ENCODE peak calls at places on chromosomes 6 and 20, in four cellular contexts. One of them, this sample, is unnamed.
A peak's percentile ranks its signal among the peaks of the same experiment; 100 is the strongest.

GRCh38 chr20:5090191-5090590 is 29.6 kb downstream of the PCNA start:
- DNase-seq in HEK293T: no peak
- DNase-seq in K562: no peak
- DNase-seq in HepG2: no peak
- DNase-seq in this sample: no peak

GRCh38 chr6:5657684-5658429 is 348.9 kb downstream of the NRN1 start:
- DNase-seq in HEK293T: no peak
- DNase-seq in K562: no peak
- DNase-seq in HepG2: no peak
- DNase-seq in this sample: no peak

GRCh38 chr20:48603819-48604405 is 223.9 kb downstream of the PREX1 start:
- DNase-seq in HEK293T: no peak
- DNase-seq in K562: no peak
- DNase-seq in HepG2: no peak
- DNase-seq in this sample: no peak

GRCh38 chr20:54221996-54222890 is 14.4 kb downstream of the PFDN4 start:
- DNase-seq in HEK293T: no peak
- DNase-seq in K562: no peak
- DNase-seq in HepG2: no peak
- DNase-seq in this sample: no peak

GRCh38 chr6:156948807-156949206 is 171.6 kb downstream of the ARID1B start:
- DNase-seq in HEK293T: no peak
- DNase-seq in K562: no peak
- DNase-seq in HepG2: no peak
- DNase-seq in this sample: no peak

GRCh38 chr6:5865492-5866031 is 141.2 kb downstream of the NRN1 start:
- DNase-seq in HEK293T: no peak
- DNase-seq in K562: no peak
- DNase-seq in HepG2: no peak
- DNase-seq in this sample: no peak

GRCh38 chr20:17635846-17636245 is 46.2 kb downstream of the RRBP1 start:
- DNase-seq in HEK293T: no peak
- DNase-seq in K562: no peak
- DNase-seq in HepG2: no peak
- DNase-seq in this sample: no peak

GRCh38 chr6:49326337-49326736 is 136.7 kb downstream of the MMUT start:
- DNase-seq in HEK293T: no peak
- DNase-seq in K562: no peak
- DNase-seq in HepG2: no peak
- DNase-seq in this sample: no peak

GRCh38 chr6:93272201-93272600 is 147.2 kb downstream of the EPHA7 start:
- DNase-seq in HEK293T: no peak
- DNase-seq in K562: no peak
- DNase-seq in HepG2: no peak
- DNase-seq in this sample: no peak

GRCh38 chr6:145898376-145898775 is 65.8 kb downstream of the SHPRH start:
- DNase-seq in HEK293T: no peak
- DNase-seq in K562: no peak
- DNase-seq in HepG2: no peak
- DNase-seq in this sample: no peak

DNA sequence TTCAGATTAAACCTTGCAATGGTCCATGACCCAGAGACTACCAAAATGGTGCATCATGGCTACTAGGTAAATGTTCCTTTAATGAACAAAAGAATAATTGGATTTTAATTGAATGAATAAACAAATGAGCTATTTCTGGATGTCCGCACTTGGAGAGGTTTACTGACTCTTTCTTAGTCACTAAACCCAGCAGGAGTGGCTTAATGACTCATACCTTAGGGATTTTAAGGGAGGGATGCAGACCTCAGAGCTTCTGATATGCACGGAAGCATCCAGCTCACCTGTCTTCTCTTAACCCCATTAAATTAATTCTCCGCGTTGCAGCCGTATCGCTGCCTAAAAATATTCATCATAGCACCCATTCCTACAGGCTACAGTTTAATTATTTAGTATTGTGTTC is 970.0 kb upstream of the SLC35B3 start:
- DNase-seq in HEK293T: no peak
- DNase-seq in K562: no peak
- DNase-seq in HepG2: no peak
- DNase-seq in this sample: no peak
- TF ChIP-seq ELF4 in HEK293T: no peak
- TF ChIP-seq ELF4 in K562: no peak
- TF ChIP-seq ELF4 in HepG2: no peak
- TF ChIP-seq ELF4 in this sample: no peak

GRCh38 chr20:22827916-22828315 is 207.2 kb upstream of the SSTR4 start:
- DNase-seq in HEK293T: no peak
- DNase-seq in K562: no peak
- DNase-seq in HepG2: no peak
- DNase-seq in this sample: no peak

GRCh38 chr20:22824077-22824476 is 211.0 kb upstream of the SSTR4 start:
- DNase-seq in HEK293T: no peak
- DNase-seq in K562: no peak
- DNase-seq in HepG2: no peak
- DNase-seq in this sample: no peak

GRCh38 chr20:22825076-22825475 is 210.0 kb upstream of the SSTR4 start:
- DNase-seq in HEK293T: no peak
- DNase-seq in K562: no peak
- DNase-seq in HepG2: no peak
- DNase-seq in this sample: no peak

GRCh38 chr20:22825546-22825945 is 209.6 kb upstream of the SSTR4 start:
- DNase-seq in HEK293T: no peak
- DNase-seq in K562: no peak
- DNase-seq in HepG2: no peak
- DNase-seq in this sample: no peak

GRCh38 chr20:22826306-22827230 is 208.5 kb upstream of the SSTR4 start:
- DNase-seq in HEK293T: no peak
- DNase-seq in K562: peak; percentile 17
- DNase-seq in HepG2: no peak
- DNase-seq in this sample: no peak
- TF ChIP-seq ELF4 in HEK293T: no peak
- TF ChIP-seq ELF4 in K562: no peak
- TF ChIP-seq ELF4 in HepG2: no peak
- TF ChIP-seq ELF4 in this sample: no peak

GRCh38 chr6:105091140-105091829 is 88.5 kb downstream of the POPDC3 start:
- DNase-seq in HEK293T: no peak
- DNase-seq in K562: no peak
- DNase-seq in HepG2: no peak
- DNase-seq in this sample: no peak

GRCh38 chr6:105087571-105088211 is 92.1 kb downstream of the POPDC3 start:
- DNase-seq in HEK293T: peak; percentile 45
- DNase-seq in K562: peak; percentile 47
- DNase-seq in HepG2: peak; percentile 46
- DNase-seq in this sample: no peak
- TF ChIP-seq ELF4 in HEK293T: no peak
- TF ChIP-seq ELF4 in K562: no peak
- TF ChIP-seq ELF4 in HepG2: no peak
- TF ChIP-seq ELF4 in this sample: no peak

GRCh38 chr20:60297649-60298048 is 339.4 kb downstream of the CDH26 start:
- DNase-seq in HEK293T: no peak
- DNase-seq in K562: no peak
- DNase-seq in HepG2: no peak
- DNase-seq in this sample: no peak
- TF ChIP-seq ELF4 in HEK293T: no peak
- TF ChIP-seq ELF4 in K562: no peak
- TF ChIP-seq ELF4 in HepG2: no peak
- TF ChIP-seq ELF4 in this sample: no peak

GRCh38 chr6:53433617-53434285 is 85.0 kb upstream of the ELOVL5 start:
- DNase-seq in HEK293T: no peak
- DNase-seq in K562: no peak
- DNase-seq in HepG2: peak; percentile 52
- DNase-seq in this sample: no peak

GRCh38 chr6:53440331-53440730 is 91.6 kb upstream of the ELOVL5 start:
- DNase-seq in HEK293T: no peak
- DNase-seq in K562: no peak
- DNase-seq in HepG2: no peak
- DNase-seq in this sample: no peak

GRCh38 chr6:53437557-53438202 is 88.9 kb upstream of the ELOVL5 start:
- DNase-seq in HEK293T: peak; percentile 52
- DNase-seq in K562: peak; percentile 37
- DNase-seq in HepG2: peak; percentile 71
- DNase-seq in this sample: peak; percentile 33

GRCh38 chr6:53439556-53439955 is 90.8 kb upstream of the ELOVL5 start:
- DNase-seq in HEK293T: no peak
- DNase-seq in K562: no peak
- DNase-seq in HepG2: no peak
- DNase-seq in this sample: no peak

GRCh38 chr6:53436904-53437303 is 88.2 kb upstream of the ELOVL5 start:
- DNase-seq in HEK293T: no peak
- DNase-seq in K562: no peak
- DNase-seq in HepG2: no peak
- DNase-seq in this sample: no peak
- TF ChIP-seq ELF4 in HEK293T: no peak
- TF ChIP-seq ELF4 in K562: no peak
- TF ChIP-seq ELF4 in HepG2: no peak
- TF ChIP-seq ELF4 in this sample: no peak

GRCh38 chr6:109687271-109687721 is 3.7 kb downstream of the AK9 start:
- DNase-seq in HEK293T: no peak
- DNase-seq in K562: no peak
- DNase-seq in HepG2: no peak
- DNase-seq in this sample: no peak
- TF ChIP-seq ELF4 in HEK293T: no peak
- TF ChIP-seq ELF4 in K562: no peak
- TF ChIP-seq ELF4 in HepG2: no peak
- TF ChIP-seq ELF4 in this sample: no peak

GRCh38 chr20:62245911-62246280 is 7.6 kb downstream of the OSBPL2 start:
- DNase-seq in HEK293T: no peak
- DNase-seq in K562: no peak
- DNase-seq in HepG2: no peak
- DNase-seq in this sample: no peak

GRCh38 chr20:62243106-62243505 is 4.8 kb downstream of the OSBPL2 start:
- DNase-seq in HEK293T: no peak
- DNase-seq in K562: no peak
- DNase-seq in HepG2: no peak
- DNase-seq in this sample: no peak

GRCh38 chr20:62246431-62246830 is 8.1 kb downstream of the OSBPL2 start:
- DNase-seq in HEK293T: no peak
- DNase-seq in K562: no peak
- DNase-seq in HepG2: no peak
- DNase-seq in this sample: no peak

GRCh38 chr20:62243906-62244515 is 5.7 kb downstream of the OSBPL2 start:
- DNase-seq in HEK293T: no peak
- DNase-seq in K562: no peak
- DNase-seq in HepG2: no peak
- DNase-seq in this sample: no peak

GRCh38 chr20:62244644-62245108 is 6.4 kb downstream of the OSBPL2 start:
- DNase-seq in HEK293T: no peak
- DNase-seq in K562: no peak
- DNase-seq in HepG2: peak; percentile 34
- DNase-seq in this sample: no peak
- TF ChIP-seq ELF4 in HEK293T: no peak
- TF ChIP-seq ELF4 in K562: no peak
- TF ChIP-seq ELF4 in HepG2: no peak
- TF ChIP-seq ELF4 in this sample: no peak

This sample was measured in WTC11.